ENCODE peak calls at places on chromosomes 6 and 20, in five cellular contexts. One of them, this sample, is unnamed.

GRCh38 chr6:108897371-108897770 is 49.1 kb downstream of the ARMC2 start:
- DNase-seq in uterus: no peak
- DNase-seq in pancreas: no peak
- DNase-seq in transverse colon: no peak
- DNase-seq in ovary: no peak
- DNase-seq in this sample: no peak

GRCh38 chr20:61753987-61754956 is 311.4 kb downstream of the TAF4 start:
- DNase-seq in uterus: no peak
- DNase-seq in pancreas: no peak
- DNase-seq in transverse colon: no peak
- DNase-seq in ovary: no peak
- DNase-seq in this sample: no peak

GRCh38 chr20:32017711-32018251 is 7.5 kb downstream of the CCM2L start:
- DNase-seq in uterus: no peak
- DNase-seq in pancreas: peak; percentile 74
- DNase-seq in transverse colon: peak; percentile 54
- DNase-seq in ovary: no peak
- DNase-seq in this sample: no peak

GRCh38 chr6:137827411-137827940 is 39.6 kb upstream of the TNFAIP3 start:
- DNase-seq in uterus: no peak
- DNase-seq in pancreas: no peak
- DNase-seq in transverse colon: no peak
- DNase-seq in ovary: no peak
- DNase-seq in this sample: no peak

GRCh38 chr6:155265843-155266535 is 2.2 kb downstream of the CLDN20 start:
- DNase-seq in uterus: no peak
- DNase-seq in pancreas: no peak
- DNase-seq in transverse colon: no peak
- DNase-seq in ovary: no peak
- DNase-seq in this sample: no peak

GRCh38 chr20:25341716-25342680 is 48.6 kb downstream of the ABHD12 start:
- DNase-seq in uterus: no peak
- DNase-seq in pancreas: peak; percentile 6
- DNase-seq in transverse colon: no peak
- DNase-seq in ovary: no peak
- DNase-seq in this sample: no peak

GRCh38 chr20:7741866-7742265 is 198.4 kb downstream of the HAO1 start:
- DNase-seq in uterus: no peak
- DNase-seq in pancreas: no peak
- DNase-seq in transverse colon: no peak
- DNase-seq in ovary: no peak
- DNase-seq in this sample: no peak

GRCh38 chr6:109793793-109794192 is 102.7 kb downstream of the FIG4 start:
- DNase-seq in uterus: peak; percentile 42
- DNase-seq in pancreas: peak; percentile 29
- DNase-seq in transverse colon: peak; percentile 33
- DNase-seq in ovary: no peak
- DNase-seq in this sample: peak; percentile 48

GRCh38 chr6:33613146-33613793 is 7.9 kb upstream of the ITPR3 start:
- DNase-seq in uterus: no peak
- DNase-seq in pancreas: no peak
- DNase-seq in transverse colon: no peak
- DNase-seq in ovary: no peak
- DNase-seq in this sample: peak; percentile 54

GRCh38 chr20:2858591-2858990 is 14.7 kb upstream of the PTPRA start:
- DNase-seq in uterus: no peak
- DNase-seq in pancreas: no peak
- DNase-seq in transverse colon: no peak
- DNase-seq in ovary: no peak
- DNase-seq in this sample: no peak

GRCh38 chr6:57257911-57258541 is 35.9 kb upstream of the RAB23 start:
- DNase-seq in uterus: peak; percentile 68
- DNase-seq in pancreas: no peak
- DNase-seq in transverse colon: no peak
- DNase-seq in ovary: no peak
- DNase-seq in this sample: no peak

GRCh38 chr6:132768051-132768517 is 10.4 kb upstream of the VNN2 start:
- DNase-seq in uterus: no peak
- DNase-seq in pancreas: peak; percentile 53
- DNase-seq in transverse colon: peak; percentile 21
- DNase-seq in ovary: no peak
- DNase-seq in this sample: peak; percentile 66

GRCh38 chr6:14502551-14502950 is 385.0 kb downstream of the CD83 start:
- DNase-seq in uterus: no peak
- DNase-seq in pancreas: no peak
- DNase-seq in transverse colon: no peak
- DNase-seq in ovary: no peak
- DNase-seq in this sample: no peak

GRCh38 chr6:30810813-30811329 is 66.5 kb upstream of the IER3 start:
- DNase-seq in uterus: no peak
- DNase-seq in pancreas: no peak
- DNase-seq in transverse colon: peak; percentile 59
- DNase-seq in ovary: no peak
- DNase-seq in this sample: no peak

GRCh38 chr6:36848658-36849441 is 9.6 kb upstream of the CPNE5 start:
- DNase-seq in uterus: peak; percentile 43
- DNase-seq in pancreas: peak; percentile 77
- DNase-seq in transverse colon: peak; percentile 63
- DNase-seq in ovary: peak; percentile 35
- DNase-seq in this sample: peak; percentile 65

GRCh38 chr6:5443491-5443890 is 182.2 kb downstream of the FARS2 start:
- DNase-seq in uterus: no peak
- DNase-seq in pancreas: no peak
- DNase-seq in transverse colon: no peak
- DNase-seq in ovary: no peak
- DNase-seq in this sample: no peak

GRCh38 chr20:57804470-57805250 is 94.8 kb upstream of the PMEPA1 start:
- DNase-seq in uterus: no peak
- DNase-seq in pancreas: no peak
- DNase-seq in transverse colon: no peak
- DNase-seq in ovary: no peak
- DNase-seq in this sample: no peak

GRCh38 chr20:22728146-22728745 is 143.9 kb upstream of the FOXA2 start:
- DNase-seq in uterus: no peak
- DNase-seq in pancreas: no peak
- DNase-seq in transverse colon: no peak
- DNase-seq in ovary: no peak
- DNase-seq in this sample: no peak

GRCh38 chr20:22729616-22730236 is 145.4 kb upstream of the FOXA2 start:
- DNase-seq in uterus: no peak
- DNase-seq in pancreas: no peak
- DNase-seq in transverse colon: no peak
- DNase-seq in ovary: no peak
- DNase-seq in this sample: no peak

GRCh38 chr20:22729180-22729579 is 144.8 kb upstream of the FOXA2 start:
- DNase-seq in uterus: no peak
- DNase-seq in pancreas: no peak
- DNase-seq in transverse colon: no peak
- DNase-seq in ovary: no peak
- DNase-seq in this sample: no peak

DNA sequence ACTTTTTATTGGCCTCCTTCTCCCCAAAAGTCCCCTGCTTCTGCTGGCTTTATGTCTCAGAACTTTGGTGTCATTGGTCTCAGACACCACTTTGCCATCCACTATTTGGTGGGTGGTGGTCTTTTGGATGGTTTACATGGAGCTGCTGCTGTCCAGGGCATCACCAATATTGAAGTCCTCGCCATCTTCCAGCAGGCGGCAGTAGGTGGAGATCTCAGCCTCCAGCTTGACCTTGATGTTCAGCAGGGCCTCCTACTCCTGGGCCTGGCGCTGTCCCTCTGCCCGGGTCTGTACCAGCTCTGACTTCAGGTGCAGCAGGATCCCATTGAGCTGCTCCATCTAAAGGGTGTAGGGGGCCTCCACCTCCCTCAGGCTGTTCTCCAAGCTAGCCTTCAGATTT is 148.4 kb upstream of the FOXA2 start:
- DNase-seq in uterus: no peak
- DNase-seq in pancreas: no peak
- DNase-seq in transverse colon: no peak
- DNase-seq in ovary: no peak
- DNase-seq in this sample: no peak
- TF ChIP-seq CTCF in uterus: no peak
- TF ChIP-seq CTCF in pancreas: no peak
- TF ChIP-seq CTCF in transverse colon: no peak
- TF ChIP-seq CTCF in ovary: no peak
- TF ChIP-seq CTCF in this sample: no peak

DNA sequence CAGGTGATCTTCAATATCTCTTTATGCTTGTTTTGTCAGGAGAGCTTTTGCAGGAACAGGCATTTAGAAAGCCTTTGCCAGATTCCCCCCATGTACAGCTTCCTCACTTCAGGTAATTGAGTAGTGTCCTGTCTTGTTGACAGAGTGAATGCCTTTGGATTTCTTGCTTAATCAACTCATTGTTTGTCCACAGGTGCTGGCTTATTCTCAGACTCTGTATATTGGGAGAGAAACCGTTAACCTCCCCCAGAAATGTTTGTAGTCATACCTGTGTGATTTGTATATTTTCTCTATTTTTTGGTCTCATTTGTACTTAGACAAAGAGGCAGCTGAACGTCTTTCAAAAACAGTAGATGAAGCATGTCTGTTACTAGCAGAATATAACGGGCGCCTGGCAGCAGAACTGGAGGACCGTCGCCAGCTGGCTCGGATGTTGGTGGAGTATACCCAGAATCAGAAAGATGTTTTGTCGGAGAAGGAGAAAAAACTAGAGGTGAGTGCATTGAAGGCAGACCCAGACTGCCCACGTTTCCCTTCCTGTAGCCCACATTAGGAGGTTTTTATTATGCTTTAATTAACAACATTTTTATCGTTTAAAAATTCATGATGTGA is 32.3 kb downstream of the RPRD1B start:
- DNase-seq in uterus: peak; percentile 46
- DNase-seq in pancreas: no peak
- DNase-seq in transverse colon: no peak
- DNase-seq in ovary: no peak
- DNase-seq in this sample: peak; percentile 33
- H3K27ac ChIP-seq in uterus: peak overlapping the region; percentile 56
- H3K27ac ChIP-seq in pancreas: no peak overlapping the region
- H3K27ac ChIP-seq in transverse colon: no peak overlapping the region
- H3K27ac ChIP-seq in ovary: no peak overlapping the region
- H3K27ac ChIP-seq in this sample: peak overlapping the region; percentile 56

GRCh38 chr6:49423817-49424216 is 39.2 kb downstream of the MMUT start:
- DNase-seq in uterus: no peak
- DNase-seq in pancreas: no peak
- DNase-seq in transverse colon: no peak
- DNase-seq in ovary: no peak
- DNase-seq in this sample: no peak
- TF ChIP-seq CTCF in uterus: no peak
- TF ChIP-seq CTCF in pancreas: no peak
- TF ChIP-seq CTCF in transverse colon: no peak
- TF ChIP-seq CTCF in ovary: no peak
- TF ChIP-seq CTCF in this sample: no peak

GRCh38 chr6:107624050-107624449 is 134.1 kb downstream of the SOBP start:
- DNase-seq in uterus: no peak
- DNase-seq in pancreas: no peak
- DNase-seq in transverse colon: no peak
- DNase-seq in ovary: no peak
- DNase-seq in this sample: no peak
- H3K27ac ChIP-seq in uterus: no peak overlapping the region
- H3K27ac ChIP-seq in pancreas: no peak overlapping the region
- H3K27ac ChIP-seq in transverse colon: no peak overlapping the region
- H3K27ac ChIP-seq in ovary: no peak overlapping the region
- H3K27ac ChIP-seq in this sample: no peak overlapping the region

GRCh38 chr6:7846971-7847818 is 63.4 kb downstream of the TXNDC5 start:
- DNase-seq in uterus: no peak
- DNase-seq in pancreas: no peak
- DNase-seq in transverse colon: no peak
- DNase-seq in ovary: peak; percentile 21
- DNase-seq in this sample: no peak
- TF ChIP-seq CTCF in uterus: no peak
- TF ChIP-seq CTCF in pancreas: no peak
- TF ChIP-seq CTCF in transverse colon: no peak
- TF ChIP-seq CTCF in ovary: no peak
- TF ChIP-seq CTCF in this sample: peak; percentile 13

GRCh38 chr6:71419217-71419953 is 130.8 kb downstream of the OGFRL1 start:
- DNase-seq in uterus: peak; percentile 15
- DNase-seq in pancreas: peak; percentile 25
- DNase-seq in transverse colon: no peak
- DNase-seq in ovary: no peak
- DNase-seq in this sample: peak; percentile 61
- H3K27ac ChIP-seq in uterus: peak overlapping the region; percentile 97
- H3K27ac ChIP-seq in pancreas: peak overlapping the region; percentile 87
- H3K27ac ChIP-seq in transverse colon: peak overlapping the region; percentile 90
- H3K27ac ChIP-seq in ovary: no peak overlapping the region
- H3K27ac ChIP-seq in this sample: peak overlapping the region; percentile 94

DNA sequence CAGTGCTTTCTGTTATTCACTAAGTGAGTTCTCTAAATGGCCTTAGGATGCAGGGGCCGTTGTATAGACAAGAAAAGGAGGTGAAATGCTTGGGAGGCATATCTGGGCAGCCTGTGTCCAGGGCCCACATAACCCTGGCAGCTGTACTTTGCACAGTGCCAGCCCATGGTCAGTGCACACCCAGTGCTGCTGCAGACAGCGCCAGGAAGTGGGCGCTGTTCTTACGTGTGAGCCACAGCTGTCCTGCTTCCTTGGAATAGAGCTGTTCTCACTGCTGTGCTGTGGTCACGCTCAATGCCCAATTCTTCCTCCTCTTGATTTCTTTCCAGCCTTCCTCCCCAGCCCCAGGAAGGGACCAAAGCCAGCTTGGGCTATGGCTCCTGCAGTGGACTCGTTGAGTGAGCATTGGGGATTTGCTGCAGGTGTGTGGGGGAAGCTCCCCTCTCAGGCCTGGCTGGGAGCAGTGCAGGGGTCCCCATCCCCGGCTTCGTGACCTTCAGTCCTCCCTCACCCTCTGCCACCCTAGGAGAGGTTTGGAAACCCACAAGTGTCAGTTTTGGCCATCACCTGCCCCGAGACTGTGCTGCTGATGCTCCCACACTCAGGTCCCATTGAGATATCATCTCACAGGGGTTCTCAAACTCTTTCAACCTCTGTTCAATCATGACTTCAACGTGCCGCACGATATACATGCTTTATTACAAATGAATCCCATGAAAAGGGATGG is 246.8 kb upstream of the EXOC2 start:
- DNase-seq in uterus: no peak
- DNase-seq in pancreas: no peak
- DNase-seq in transverse colon: no peak
- DNase-seq in ovary: no peak
- DNase-seq in this sample: no peak
- TF ChIP-seq CTCF in uterus: no peak
- TF ChIP-seq CTCF in pancreas: no peak
- TF ChIP-seq CTCF in transverse colon: no peak
- TF ChIP-seq CTCF in ovary: no peak
- TF ChIP-seq CTCF in this sample: no peak

DNA sequence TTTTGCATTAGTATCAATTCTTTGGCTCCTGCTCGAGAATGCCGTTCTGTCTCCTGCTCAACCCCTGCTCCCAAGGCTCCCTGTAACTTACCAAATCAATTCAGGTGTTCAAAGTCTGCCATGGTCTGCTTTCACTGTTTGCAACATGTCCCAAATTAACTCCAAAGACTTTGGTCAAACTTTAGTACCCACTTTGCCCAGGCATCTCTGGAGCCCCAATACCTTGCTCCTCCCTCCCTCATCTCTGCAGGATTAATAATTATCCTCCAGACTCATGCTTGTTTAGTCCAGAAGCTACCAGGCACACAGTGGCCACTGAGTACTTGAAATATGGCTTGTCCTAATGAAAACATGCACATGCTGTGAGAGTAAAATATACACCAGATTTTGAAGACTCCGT is 30.2 kb downstream of the GCLC start:
- DNase-seq in uterus: no peak
- DNase-seq in pancreas: no peak
- DNase-seq in transverse colon: no peak
- DNase-seq in ovary: no peak
- DNase-seq in this sample: no peak
- H3K27ac ChIP-seq in uterus: no peak overlapping the region
- H3K27ac ChIP-seq in pancreas: no peak overlapping the region
- H3K27ac ChIP-seq in transverse colon: peak overlapping the region; percentile 38
- H3K27ac ChIP-seq in ovary: no peak overlapping the region
- H3K27ac ChIP-seq in this sample: no peak overlapping the region

GRCh38 chr6:157281570-157281969 is 41.7 kb downstream of the TMEM242 start:
- DNase-seq in uterus: no peak
- DNase-seq in pancreas: peak; percentile 68
- DNase-seq in transverse colon: peak; percentile 60
- DNase-seq in ovary: no peak
- DNase-seq in this sample: no peak
- TF ChIP-seq CTCF in uterus: no peak
- TF ChIP-seq CTCF in pancreas: no peak
- TF ChIP-seq CTCF in transverse colon: peak; percentile 56
- TF ChIP-seq CTCF in ovary: no peak
- TF ChIP-seq CTCF in this sample: peak; percentile 38

This sample was measured in tibial artery.